ENCODE peak calls at places on chromosomes 2 and 18, in five cellular contexts. One of them, this sample, is unnamed.

GRCh38 chr18:48798334-48799197 is 152.2 kb downstream of the SMAD7 start:
- DNase-seq in WTC11: peak; percentile 6
- DNase-seq in GM04503: no peak
- DNase-seq in adipocyte: no peak
- DNase-seq in NCI-H1436: no peak
- DNase-seq in this sample: peak; percentile 20

GRCh38 chr2:120435671-120436459 is 89.9 kb downstream of the INHBB start:
- DNase-seq in GM04503: no peak
- DNase-seq in NCI-H1436: no peak
- DNase-seq in WTC11: no peak
- DNase-seq in adipocyte: no peak
- DNase-seq in this sample: peak; percentile 40

GRCh38 chr2:206084870-206085741 is 868 bp downstream of the INO80D start:
- DNase-seq in GM04503: no peak
- DNase-seq in WTC11: peak; percentile 41
- DNase-seq in NCI-H1436: no peak
- DNase-seq in adipocyte: peak; percentile 69
- DNase-seq in this sample: peak; percentile 74

GRCh38 chr2:88190808-88191721 is 20.9 kb downstream of the THNSL2 start:
- DNase-seq in WTC11: peak; percentile 74
- DNase-seq in NCI-H1436: peak; percentile 14
- DNase-seq in GM04503: no peak
- DNase-seq in adipocyte: peak; percentile 66
- DNase-seq in this sample: peak; percentile 89

GRCh38 chr18:2302628-2303516 is 268.4 kb downstream of the METTL4 start:
- DNase-seq in WTC11: no peak
- DNase-seq in adipocyte: peak; percentile 47
- DNase-seq in GM04503: no peak
- DNase-seq in NCI-H1436: no peak
- DNase-seq in this sample: no peak

GRCh38 chr2:236503583-236503982 is 66.0 kb upstream of the ACKR3 start:
- DNase-seq in WTC11: no peak
- DNase-seq in GM04503: no peak
- DNase-seq in NCI-H1436: no peak
- DNase-seq in adipocyte: no peak
- DNase-seq in this sample: no peak

GRCh38 chr2:5290911-5291546 is 401.2 kb upstream of the SOX11 start:
- DNase-seq in adipocyte: peak; percentile 1
- DNase-seq in GM04503: no peak
- DNase-seq in NCI-H1436: no peak
- DNase-seq in WTC11: no peak
- DNase-seq in this sample: no peak

GRCh38 chr18:13219576-13219975 is 1.0 kb downstream of the LDLRAD4 start:
- DNase-seq in WTC11: no peak
- DNase-seq in adipocyte: no peak
- DNase-seq in NCI-H1436: no peak
- DNase-seq in GM04503: no peak
- DNase-seq in this sample: no peak

GRCh38 chr2:16249269-16250055 is 309.1 kb downstream of the MYCN start:
- DNase-seq in GM04503: no peak
- DNase-seq in adipocyte: no peak
- DNase-seq in WTC11: no peak
- DNase-seq in NCI-H1436: no peak
- DNase-seq in this sample: peak; percentile 49

GRCh38 chr2:19689769-19690168 is 212.0 kb downstream of the TTC32 start:
- DNase-seq in NCI-H1436: no peak
- DNase-seq in WTC11: no peak
- DNase-seq in GM04503: no peak
- DNase-seq in adipocyte: no peak
- DNase-seq in this sample: no peak